ENCODE peak calls at places on chromosome 17, in five cellular contexts. X is breast epithelium, G is stomach, R is spleen, O is HCT116. H is an unnamed sample.

GRCh38 chr17:13940858-13941665 is 128.2 kb upstream of the COX10 start:
- DNase-seq in O (peak; percentile 46), X (no peak), G (no peak), R (no peak), H (no peak)

GRCh38 chr17:62093188-62094155 is 28.4 kb upstream of the MED13 start:
- DNase-seq in O (peak; percentile 90), X (no peak), R (no peak), G (no peak), H (no peak)

GRCh38 chr17:49018673-49019215 is 21.6 kb downstream of the IGF2BP1 start:
- DNase-seq in X (no peak), O (no peak), G (no peak), R (no peak), H (no peak)

GRCh38 chr17:4161560-4162221 is 18.7 kb downstream of the CYB5D2 start:
- DNase-seq in R (no peak), G (no peak), X (no peak), O (no peak), H (no peak)

GRCh38 chr17:6570731-6571465 is 14.5 kb upstream of the PITPNM3 start:
- DNase-seq in O (no peak), G (peak; percentile 10), X (no peak), R (no peak), H (no peak)

GRCh38 chr17:36545093-36545464 is 360 bp downstream of the GGNBP2 start:
- DNase-seq in X (no peak), R (no peak), G (no peak), O (no peak), H (no peak)

GRCh38 chr17:27319536-27320221 is 25.8 kb downstream of the WSB1 start:
- DNase-seq in G (peak; percentile 88), X (peak; percentile 46), O (no peak), R (no peak), H (peak; percentile 94)

GRCh38 chr17:61746248-61746985 is 116.9 kb downstream of the BRIP1 start:
- DNase-seq in G (no peak), X (no peak), O (no peak), R (no peak), H (no peak)

GRCh38 chr17:27294689-27295630 is 1.0 kb downstream of the WSB1 start:
- DNase-seq in O (peak; percentile 24), X (peak; percentile 76), G (peak; percentile 61), R (no peak), H (peak; percentile 89)

GRCh38 chr17:3529817-3530741 is 27.5 kb downstream of the TRPV3 start:
- DNase-seq in X (no peak), O (no peak), R (peak; percentile 66), G (no peak), H (peak; percentile 64)

GRCh38 chr17:28033972-28034714 is 8.3 kb upstream of the NLK start:
- DNase-seq in G (no peak), X (no peak), R (no peak), O (no peak), H (no peak)

GRCh38 chr17:29982991-29983390 is 41.6 kb downstream of the EFCAB5 start:
- DNase-seq in X (no peak), R (no peak), G (no peak), O (no peak), H (no peak)

GRCh38 chr17:323181-323580 is 29.4 kb downstream of the RPH3AL start:
- DNase-seq in O (no peak), R (no peak), G (no peak), X (no peak), H (peak; percentile 24)

GRCh38 chr17:7523033-7523432 is 25.8 kb upstream of the TNFSF12 start:
- DNase-seq in X (no peak), O (peak; percentile 8), R (peak; percentile 80), G (peak; percentile 43), H (no peak)

GRCh38 chr17:80104321-80104955 is 3.1 kb downstream of the GAA start:
- DNase-seq in G (no peak), O (no peak), R (peak; percentile 73), X (no peak), H (no peak)

GRCh38 chr17:46166692-46167249 is 26.5 kb downstream of the KANSL1 start:
- DNase-seq in O (no peak), R (no peak), G (no peak), X (no peak), H (no peak)

GRCh38 chr17:46776298-46777005 is 42.0 kb downstream of the WNT3 start:
- DNase-seq in G (no peak), X (no peak), R (peak; percentile 56), O (no peak), H (peak; percentile 25)

GRCh38 chr17:45274033-45274432 is 12.1 kb upstream of the SPATA32 start:
- DNase-seq in X (no peak), R (no peak), O (no peak), G (no peak), H (no peak)

DNA sequence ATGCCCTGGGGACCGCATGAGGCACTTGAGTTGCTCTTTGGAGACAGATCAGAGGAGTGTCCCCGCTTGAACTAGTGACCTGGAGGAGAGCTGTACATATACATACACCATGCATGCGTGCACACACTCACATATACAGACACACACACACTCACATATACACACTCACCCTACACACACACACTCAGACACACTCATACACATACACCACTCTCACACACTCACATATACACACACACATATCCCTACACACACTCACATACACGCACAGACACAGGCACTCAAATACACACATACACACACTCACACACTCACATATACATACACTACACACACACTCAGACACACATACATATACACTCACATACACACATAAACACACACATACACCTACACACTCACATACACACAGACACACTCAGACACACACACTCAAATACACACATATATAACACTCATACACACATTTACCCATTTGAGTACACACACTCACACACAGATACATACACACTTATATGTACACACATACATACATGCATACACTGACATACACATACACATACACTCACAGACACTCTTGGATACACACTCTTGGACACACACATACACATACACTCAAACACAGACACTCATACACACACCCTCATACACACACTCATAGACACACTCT is 5.4 kb upstream of the MPP2 start:
- DNase-seq in G (no peak), O (no peak), X (no peak), R (no peak), H (no peak)
- TF ChIP-seq POLR2AphosphoS5 in G (no peak), O (no peak), X (no peak), R (no peak), H (no peak)

GRCh38 chr17:41695954-41696720 is 7.5 kb downstream of the EIF1 start:
- DNase-seq in G (peak; percentile 48), R (peak; percentile 85), X (no peak), O (peak; percentile 53), H (peak; percentile 82)

GRCh38 chr17:41692722-41693521 is 4.2 kb downstream of the EIF1 start:
- DNase-seq in O (no peak), R (no peak), X (no peak), G (no peak), H (no peak)

GRCh38 chr17:41695134-41695661 is 6.5 kb downstream of the EIF1 start:
- DNase-seq in X (no peak), O (no peak), G (no peak), R (no peak), H (no peak)

GRCh38 chr17:41702712-41703111 is 9.4 kb upstream of the GAST start:
- DNase-seq in O (no peak), X (no peak), R (no peak), G (no peak), H (no peak)

DNA sequence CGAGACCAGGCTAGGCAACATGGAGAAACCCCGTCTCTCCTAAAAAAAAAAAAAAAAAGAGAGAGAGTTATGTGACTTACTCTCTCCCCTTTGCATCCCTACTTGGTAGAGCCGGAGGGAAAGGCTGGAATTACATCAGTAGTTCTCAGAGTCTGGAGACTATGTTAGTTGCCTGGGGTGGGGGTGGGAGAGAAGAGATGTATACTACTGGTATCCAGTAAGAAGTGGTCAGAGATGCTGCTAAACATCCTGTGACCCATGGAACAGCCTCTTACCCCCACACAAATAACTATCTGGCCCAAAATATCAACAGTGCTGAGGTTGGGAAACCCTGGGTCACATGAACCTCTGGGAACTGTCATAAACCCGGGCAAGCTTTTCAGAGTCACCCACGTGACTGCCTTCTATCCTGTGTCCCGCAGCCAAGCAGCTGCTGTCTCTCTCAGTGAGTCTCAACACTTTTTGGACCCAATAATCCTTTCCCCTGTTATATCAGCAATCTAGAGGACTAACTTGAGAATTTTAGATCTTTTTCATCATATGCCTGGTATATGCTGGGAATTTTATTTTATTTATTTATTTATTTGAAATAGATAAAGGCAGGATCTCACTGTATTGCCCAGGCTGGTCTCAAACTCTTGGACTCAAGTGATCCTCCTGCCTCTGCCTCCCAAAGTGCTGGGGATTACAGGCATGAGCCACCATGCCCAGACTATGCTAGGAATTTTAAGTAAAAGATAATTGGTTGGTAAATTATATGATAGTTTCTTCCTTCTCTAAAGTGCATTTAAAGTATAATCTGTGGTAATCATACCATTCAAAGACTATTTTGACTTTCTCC is 8.7 kb downstream of the EIF1 start:
- DNase-seq in R (no peak), G (peak; percentile 39), O (no peak), X (peak; percentile 64), H (peak; percentile 95)
- TF ChIP-seq POLR2AphosphoS5 in R (peak; percentile 55), G (peak; percentile 20), O (no peak), X (no peak), H (peak; percentile 86)

GRCh38 chr17:78236362-78237127 is 5.1 kb downstream of the TMEM235 start:
- DNase-seq in X (no peak), R (no peak), O (no peak), G (no peak), H (no peak)
- TF ChIP-seq POLR2AphosphoS5 in X (no peak), R (peak; percentile 16), O (no peak), G (no peak), H (no peak)

GRCh38 chr17:67576471-67576870 is 141.3 kb upstream of the NOL11 start:
- DNase-seq in X (no peak), O (no peak), R (no peak), G (no peak), H (no peak)
- TF ChIP-seq POLR2AphosphoS5 in X (no peak), O (no peak), R (no peak), G (no peak), H (no peak)

GRCh38 chr17:64978138-64978537 is 58.9 kb upstream of the LRRC37A3 start:
- DNase-seq in X (no peak), O (no peak), R (no peak), G (no peak), H (no peak)

GRCh38 chr17:64974750-64975317 is 55.6 kb upstream of the LRRC37A3 start:
- DNase-seq in O (no peak), X (no peak), R (no peak), G (no peak), H (no peak)

GRCh38 chr17:64972611-64973010 is 53.3 kb upstream of the LRRC37A3 start:
- DNase-seq in R (no peak), X (no peak), O (no peak), G (no peak), H (no peak)

DNA sequence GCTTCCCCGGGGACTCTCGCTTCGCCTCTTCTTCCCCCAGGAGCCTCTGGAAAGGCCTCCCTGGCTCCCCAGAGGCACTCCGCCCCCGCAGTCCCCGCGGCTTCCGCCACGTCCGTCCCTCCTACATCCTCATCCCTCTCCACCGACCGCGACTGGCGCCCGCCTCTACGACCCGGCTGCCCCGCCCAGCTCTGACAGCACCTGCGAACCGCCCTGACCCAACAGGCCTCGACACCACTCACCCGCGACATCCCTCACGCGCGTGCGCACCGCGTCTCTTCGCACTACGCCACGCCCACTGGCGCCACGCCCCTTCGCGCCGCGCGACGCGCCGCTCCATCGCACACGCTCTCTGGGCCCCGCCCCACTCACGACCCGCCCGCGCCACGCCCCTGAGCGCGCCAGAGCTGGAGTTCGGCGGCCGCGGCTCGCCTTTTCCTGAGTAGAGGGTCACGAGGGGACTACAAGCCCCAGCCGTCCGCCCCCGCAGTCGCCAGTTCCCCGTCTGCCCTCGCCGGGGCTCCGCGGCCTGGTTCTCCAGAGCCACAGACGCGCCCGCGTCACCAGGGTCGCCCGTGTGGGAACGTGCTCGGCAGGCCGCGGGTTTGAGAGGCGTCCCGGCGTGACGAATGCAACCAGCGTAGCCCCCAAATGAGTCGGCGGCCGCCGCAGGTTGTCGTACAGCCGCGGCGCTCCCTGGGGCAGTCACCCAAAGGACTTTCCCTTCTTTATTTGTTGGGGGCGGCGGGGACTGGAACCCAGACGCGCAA is 56.2 kb upstream of the LRRC37A3 start:
- DNase-seq in R (peak; percentile 99), G (peak; percentile 97), O (peak; percentile 95), X (peak; percentile 95), H (peak; percentile 98)
- TF ChIP-seq POLR2AphosphoS5 in R (peak; percentile 99), G (peak; percentile 95), O (peak; percentile 88), X (peak; percentile 96), H (peak; percentile 98)

H was measured in sigmoid colon.